ENCODE peak calls at places on chromosomes 4 and X, in four cellular contexts. One of them, this sample, is unnamed.

GRCh38 chr4:18127030-18127429 is 105.5 kb upstream of the LCORL start:
- DNase-seq in GM23248: no peak
- DNase-seq in activated CD8-positive, alpha-beta T cell treated with anti-CD3 and anti-CD28 coated beads, Interleukin-2, amount 10 ng/mL, durations not matched to agents 7 days and 5 days: no peak
- DNase-seq in NCI-H1092: no peak
- DNase-seq in this sample: no peak

GRCh38 chr4:55673424-55673823 is 37.3 kb upstream of the NMU start:
- DNase-seq in NCI-H1092: no peak
- DNase-seq in activated CD8-positive, alpha-beta T cell treated with anti-CD3 and anti-CD28 coated beads, Interleukin-2, amount 10 ng/mL, durations not matched to agents 7 days and 5 days: no peak
- DNase-seq in GM23248: no peak
- DNase-seq in this sample: no peak

GRCh38 chr4:66564901-66565648 is 894.8 kb upstream of the EPHA5 start:
- DNase-seq in GM23248: peak
- DNase-seq in NCI-H1092: no peak
- DNase-seq in activated CD8-positive, alpha-beta T cell treated with anti-CD3 and anti-CD28 coated beads, Interleukin-2, amount 10 ng/mL, durations not matched to agents 7 days and 5 days: no peak
- DNase-seq in this sample: no peak

GRCh38 chrX:104284407-104285000 is 29.8 kb upstream of the ESX1 start:
- DNase-seq in GM23248: peak
- DNase-seq in activated CD8-positive, alpha-beta T cell treated with anti-CD3 and anti-CD28 coated beads, Interleukin-2, amount 10 ng/mL, durations not matched to agents 7 days and 5 days: no peak
- DNase-seq in NCI-H1092: no peak
- DNase-seq in this sample: no peak

GRCh38 chr4:134313591-134313990 is 112.0 kb upstream of the PABPC4L start:
- DNase-seq in activated CD8-positive, alpha-beta T cell treated with anti-CD3 and anti-CD28 coated beads, Interleukin-2, amount 10 ng/mL, durations not matched to agents 7 days and 5 days: no peak
- DNase-seq in NCI-H1092: no peak
- DNase-seq in GM23248: no peak
- DNase-seq in this sample: no peak

GRCh38 chr4:109040441-109040840 is 262.0 kb downstream of the COL25A1 start:
- DNase-seq in NCI-H1092: no peak
- DNase-seq in activated CD8-positive, alpha-beta T cell treated with anti-CD3 and anti-CD28 coated beads, Interleukin-2, amount 10 ng/mL, durations not matched to agents 7 days and 5 days: no peak
- DNase-seq in GM23248: peak
- DNase-seq in this sample: no peak

GRCh38 chr4:144645621-144646522 is at the start of gene HHIP:
- DNase-seq in activated CD8-positive, alpha-beta T cell treated with anti-CD3 and anti-CD28 coated beads, Interleukin-2, amount 10 ng/mL, durations not matched to agents 7 days and 5 days: peak
- DNase-seq in GM23248: peak
- DNase-seq in NCI-H1092: no peak
- DNase-seq in this sample: no peak

GRCh38 chr4:180363817-180364216 is 1879.4 kb upstream of the TENM3 start:
- DNase-seq in NCI-H1092: no peak
- DNase-seq in GM23248: no peak
- DNase-seq in activated CD8-positive, alpha-beta T cell treated with anti-CD3 and anti-CD28 coated beads, Interleukin-2, amount 10 ng/mL, durations not matched to agents 7 days and 5 days: no peak
- DNase-seq in this sample: no peak

GRCh38 chrX:153537526-153538295 is 20.3 kb downstream of the ATP2B3 start:
- DNase-seq in GM23248: no peak
- DNase-seq in NCI-H1092: peak
- DNase-seq in activated CD8-positive, alpha-beta T cell treated with anti-CD3 and anti-CD28 coated beads, Interleukin-2, amount 10 ng/mL, durations not matched to agents 7 days and 5 days: no peak
- DNase-seq in this sample: no peak

GRCh38 chrX:1555370-1555769 is 18.4 kb upstream of the P2RY8 start:
- DNase-seq in NCI-H1092: no peak
- DNase-seq in GM23248: no peak
- DNase-seq in activated CD8-positive, alpha-beta T cell treated with anti-CD3 and anti-CD28 coated beads, Interleukin-2, amount 10 ng/mL, durations not matched to agents 7 days and 5 days: no peak
- DNase-seq in this sample: no peak

GRCh38 chr4:55180980-55181379 is 55.6 kb upstream of the KDR start:
- DNase-seq in activated CD8-positive, alpha-beta T cell treated with anti-CD3 and anti-CD28 coated beads, Interleukin-2, amount 10 ng/mL, durations not matched to agents 7 days and 5 days: no peak
- DNase-seq in NCI-H1092: no peak
- DNase-seq in GM23248: no peak
- DNase-seq in this sample: no peak

GRCh38 chr4:76585897-76586360 is 150.9 kb downstream of the SHROOM3 start:
- DNase-seq in activated CD8-positive, alpha-beta T cell treated with anti-CD3 and anti-CD28 coated beads, Interleukin-2, amount 10 ng/mL, durations not matched to agents 7 days and 5 days: peak
- DNase-seq in GM23248: peak
- DNase-seq in NCI-H1092: peak
- DNase-seq in this sample: peak

This sample was measured in DMS153.